ENCODE peak calls at places on chromosomes 12 and 14, in five cellular contexts. P is HCT116, D is stomach, X is H1, T is transverse colon. K is an unnamed sample.

GRCh38 chr12:57381693-57382220 is 49.1 kb downstream of the R3HDM2 start:
- DNase-seq in X (no peak), D (no peak), T (no peak), P (no peak), K (no peak)

GRCh38 chr12:913919-914718 is 35.4 kb downstream of the RAD52 start:
- DNase-seq in D (no peak), T (no peak), P (no peak), X (no peak), K (no peak)

GRCh38 chr12:19518209-19518608 is 78.9 kb downstream of the AEBP2 start:
- DNase-seq in X (no peak), D (no peak), T (no peak), P (no peak), K (no peak)

GRCh38 chr14:97486601-97487120 is 689.5 kb downstream of the VRK1 start:
- DNase-seq in D (no peak), X (no peak), P (no peak), T (no peak), K (no peak)

GRCh38 chr12:113247123-113248045 is 26.1 kb downstream of the TPCN1 start:
- DNase-seq in D (no peak), X (no peak), P (no peak), T (no peak), K (no peak)

GRCh38 chr14:60862283-60862682 is 118.6 kb downstream of the TRMT5 start:
- DNase-seq in X (no peak), D (peak; percentile 90), P (no peak), T (peak; percentile 82), K (peak; percentile 83)

GRCh38 chr12:26318661-26319068 is 123.3 kb downstream of the SSPN start:
- DNase-seq in P (no peak), D (no peak), T (peak; percentile 37), X (no peak), K (no peak)

GRCh38 chr12:66118240-66118891 is 12.2 kb downstream of the LLPH start:
- DNase-seq in P (no peak), T (no peak), D (no peak), X (no peak), K (no peak)

GRCh38 chr12:120767071-120768024 is 41.7 kb downstream of the ACADS start:
- DNase-seq in P (no peak), T (no peak), D (no peak), X (no peak), K (no peak)

GRCh38 chr12:116863275-116863767 is 17.9 kb downstream of the HRK start:
- DNase-seq in P (peak; percentile 54), T (peak; percentile 49), D (no peak), X (peak; percentile 91), K (no peak)

DNA sequence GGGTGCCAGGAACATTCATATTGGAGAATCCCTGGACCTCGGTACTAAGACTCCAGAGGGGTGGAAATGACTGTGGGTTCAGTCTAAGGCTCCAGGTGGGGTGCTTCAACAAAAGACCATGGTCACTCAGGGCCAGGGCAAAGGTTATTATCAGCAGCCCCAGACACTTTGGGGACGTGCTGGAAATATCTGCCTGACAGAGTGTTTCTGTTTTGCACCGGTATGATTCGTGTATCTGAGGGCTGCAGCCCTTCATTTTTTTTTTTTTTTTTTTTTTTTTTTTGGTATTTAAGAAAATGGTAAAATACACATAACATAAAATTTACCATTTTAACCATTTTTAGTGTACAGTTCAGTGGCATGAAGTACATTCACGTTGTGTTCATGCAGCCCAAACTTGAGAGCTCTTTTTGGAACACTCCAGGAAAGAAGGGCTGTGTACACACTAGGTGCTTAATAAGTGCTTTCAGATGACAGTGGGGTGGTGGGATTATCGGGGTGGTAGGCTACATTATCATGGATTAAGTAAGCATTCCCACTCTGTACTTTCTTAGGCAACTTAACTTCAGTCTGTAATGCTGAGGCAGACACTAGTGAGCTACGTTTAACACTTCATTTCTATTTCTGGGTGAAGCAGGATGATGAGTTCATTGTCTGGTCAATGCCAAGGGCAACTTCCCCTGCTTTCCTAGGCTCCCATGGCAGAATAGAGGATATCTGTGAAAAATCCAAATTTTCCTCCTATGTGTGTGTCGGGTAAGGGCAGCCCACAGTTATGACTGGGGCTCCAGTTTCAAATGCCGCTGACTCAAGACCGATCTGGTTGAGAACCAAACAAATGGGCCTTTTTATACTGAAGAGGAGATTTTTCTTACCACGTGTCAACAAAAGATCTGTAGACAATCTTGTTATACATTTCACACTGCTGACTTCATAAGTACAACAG is 120.5 kb downstream of the CHST11 start:
- DNase-seq in X (no peak), P (no peak), D (no peak), T (no peak), K (no peak)
- TF ChIP-seq POLR2AphosphoS5 in X (no peak), P (no peak), D (no peak), T (no peak), K (no peak)

GRCh38 chr12:48159976-48160525 is 2.7 kb upstream of the ASB8 start:
- DNase-seq in D (no peak), P (no peak), T (no peak), X (no peak), K (no peak)

GRCh38 chr12:48156648-48157015 is 683 bp downstream of the ASB8 start:
- DNase-seq in P (no peak), T (no peak), D (no peak), X (peak; percentile 47), K (no peak)

GRCh38 chr12:48157889-48158370 is 615 bp upstream of the ASB8 start:
- DNase-seq in P (no peak), D (no peak), T (no peak), X (no peak), K (no peak)

GRCh38 chr12:48160807-48161206 is 3.5 kb upstream of the ASB8 start:
- DNase-seq in X (no peak), D (no peak), P (no peak), T (no peak), K (no peak)

DNA sequence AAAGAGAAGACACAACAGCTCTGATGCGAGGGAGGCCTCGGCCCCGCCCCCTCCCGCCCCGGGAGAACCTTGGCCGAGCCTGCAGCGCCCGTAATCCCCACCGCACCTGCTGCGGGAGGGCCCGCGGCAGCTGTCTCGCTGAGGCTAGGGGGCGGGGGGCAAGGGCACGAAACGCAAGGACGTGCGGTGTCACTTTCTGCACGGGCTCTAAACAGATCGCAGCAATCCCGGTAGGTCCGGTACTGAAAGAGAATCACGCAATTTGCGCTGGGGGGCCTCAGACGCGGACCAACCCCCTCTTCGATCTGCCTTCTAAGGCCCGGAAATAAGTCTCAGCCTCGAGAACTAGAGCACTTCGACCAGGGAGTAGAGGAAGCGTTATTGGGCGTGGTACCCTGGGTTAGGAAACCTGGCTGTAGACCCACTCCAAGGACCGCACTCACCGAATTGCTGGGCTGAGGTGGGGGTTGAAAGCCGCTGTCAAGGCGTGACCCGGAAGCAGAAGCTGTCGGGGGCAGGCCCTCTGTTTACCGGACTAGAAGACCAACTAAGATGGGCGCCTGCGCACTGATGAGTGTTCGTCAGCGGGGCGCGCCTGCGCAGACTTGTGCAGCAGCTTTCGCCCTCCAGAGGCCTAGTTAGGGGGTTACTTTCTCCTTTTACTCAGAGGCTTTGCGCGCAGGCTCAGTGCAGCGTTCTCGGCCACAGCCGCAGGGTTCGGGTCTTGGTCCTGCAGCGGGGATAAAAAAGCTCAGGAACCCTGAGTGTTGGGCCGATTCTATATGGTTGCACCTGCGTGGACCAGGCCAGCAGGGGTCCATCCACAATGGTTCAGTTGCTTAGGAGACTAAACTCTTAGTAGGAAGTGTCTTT is at the start of gene ASB8:
- DNase-seq in D (peak; percentile 99), T (peak; percentile 99), P (peak; percentile 96), X (peak; percentile 99), K (peak; percentile 96)
- TF ChIP-seq POLR2A in D (no peak), T (peak; percentile 53), P (peak; percentile 73), X (peak; percentile 64), K (peak; percentile 31)

GRCh38 chr14:20381341-20381740 is 32.0 kb downstream of the TEP1 start:
- DNase-seq in X (no peak), P (no peak), D (no peak), T (no peak), K (no peak)

GRCh38 chr14:20379743-20380142 is 33.6 kb downstream of the TEP1 start:
- DNase-seq in D (no peak), T (no peak), P (no peak), X (no peak), K (no peak)

GRCh38 chr14:20372796-20373195 is 29.4 kb downstream of the PARP2 start:
- DNase-seq in X (no peak), D (no peak), P (no peak), T (no peak), K (no peak)

GRCh38 chr14:20376071-20376588 is 32.7 kb downstream of the PARP2 start:
- DNase-seq in T (peak; percentile 78), D (peak; percentile 72), P (no peak), X (no peak), K (no peak)

GRCh38 chr14:20377171-20377570 is 33.7 kb downstream of the PARP2 start:
- DNase-seq in P (no peak), T (no peak), D (peak; percentile 67), X (no peak), K (no peak)
- TF ChIP-seq CTCF in P (no peak), T (no peak), D (no peak), X (no peak), K (no peak)

GRCh38 chr14:63203618-63204406 is 431 bp upstream of the RHOJ start:
- DNase-seq in X (peak; percentile 50), T (peak; percentile 57), D (peak; percentile 47), P (no peak), K (peak; percentile 36)
- TF ChIP-seq POLR2AphosphoS5 in X (no peak), T (peak; percentile 53), D (peak; percentile 68), P (no peak), K (peak; percentile 51)

DNA sequence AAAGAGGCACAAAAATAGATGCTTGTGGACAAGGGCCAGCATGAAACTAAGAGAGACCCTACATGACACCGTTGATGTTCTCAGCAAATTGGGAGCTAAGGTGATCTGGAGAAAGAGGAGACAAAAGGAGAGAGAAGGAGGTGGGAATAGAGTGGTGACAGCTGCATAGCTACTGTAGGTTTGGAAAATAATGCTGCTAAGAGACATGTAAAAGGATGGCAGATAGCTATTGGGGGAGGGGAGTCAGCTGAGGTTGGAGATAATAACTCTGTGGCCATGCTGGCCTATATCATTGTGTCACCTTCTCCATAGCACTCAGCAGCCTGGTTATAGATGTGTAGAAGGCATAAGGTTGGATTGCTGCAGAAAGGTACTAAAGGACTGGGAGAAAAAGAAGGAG is 63.6 kb downstream of the ABCC9 start:
- DNase-seq in T (no peak), P (no peak), X (no peak), D (no peak), K (no peak)
- TF ChIP-seq POLR2A in T (no peak), P (no peak), X (no peak), D (no peak), K (no peak)

K was measured in prostate gland.